ENCODE peak calls at places on chromosomes 11 and 22, in nine cellular contexts. H is T follicular helper cell, N is posterior vena cava, J is cardiac muscle cell, K is neuronal stem cell, S is NCI-H1417, G is T-helper 2 cell, U is left ventricle myocardium inferior, Y is astrocyte of the spinal cord. R is an unnamed sample.

GRCh38 chr11:77181799-77182541 is 53.9 kb downstream of the MYO7A start:
- DNase-seq in H (no peak), N (no peak), J (no peak), K (no peak), S (no peak), G (no peak), U (no peak), Y (no peak), R (no peak)

GRCh38 chr11:76510060-76511047 is 65.5 kb downstream of the EMSY start:
- DNase-seq in H (no peak), N (no peak), J (peak), K (no peak), S (no peak), G (no peak), U (no peak), Y (peak), R (no peak)

GRCh38 chr22:45103756-45104155 is 60.0 kb upstream of the NUP50 start:
- DNase-seq in H (no peak), N (peak), J (no peak), K (no peak), S (no peak), G (no peak), U (no peak), Y (no peak), R (no peak)

GRCh38 chr11:116162086-116162485 is 610.7 kb downstream of the BUD13 start:
- DNase-seq in H (no peak), N (no peak), J (no peak), K (no peak), S (no peak), G (no peak), U (no peak), Y (no peak), R (no peak)

GRCh38 chr11:73379189-73379880 is 3.1 kb downstream of the RELT start:
- DNase-seq in H (no peak), N (no peak), J (no peak), K (no peak), S (no peak), G (no peak), U (no peak), Y (no peak), R (no peak)

GRCh38 chr11:27495710-27496300 is 10.8 kb downstream of the LIN7C start:
- DNase-seq in H (no peak), N (no peak), J (no peak), K (no peak), S (no peak), G (no peak), U (no peak), Y (no peak), R (no peak)

GRCh38 chr11:15657264-15657663 is 542.5 kb downstream of the INSC start:
- DNase-seq in H (no peak), N (no peak), J (no peak), K (no peak), S (no peak), G (no peak), U (no peak), Y (no peak), R (no peak)

GRCh38 chr11:5611627-5612026 is 13.2 kb upstream of the TRIM34 start:
- DNase-seq in H (no peak), N (no peak), J (no peak), K (no peak), S (no peak), G (no peak), U (no peak), Y (no peak), R (no peak)

GRCh38 chr11:47324520-47324919 is 28.0 kb downstream of the MYBPC3 start:
- DNase-seq in H (no peak), N (peak), J (no peak), K (no peak), S (no peak), G (no peak), U (no peak), Y (no peak), R (peak)

GRCh38 chr11:74681686-74682651 is 49.3 kb downstream of the CHRDL2 start:
- DNase-seq in H (no peak), N (peak), J (no peak), K (no peak), S (peak), G (no peak), U (peak), Y (no peak), R (no peak)

GRCh38 chr22:46734830-46735453 is 3.1 kb downstream of the CERK start:
- DNase-seq in H (peak), N (peak), J (no peak), K (no peak), S (peak), G (no peak), U (no peak), Y (no peak), R (no peak)

GRCh38 chr11:121452609-121453150 is at the start of gene SORL1-AS1:
- DNase-seq in H (peak), N (no peak), J (no peak), K (no peak), S (peak), G (peak), U (no peak), Y (no peak), R (peak)

GRCh38 chr22:46481386-46481785 is 56.0 kb downstream of the CELSR1 start:
- DNase-seq in H (no peak), N (no peak), J (no peak), K (no peak), S (no peak), G (no peak), U (no peak), Y (no peak), R (peak)

GRCh38 chr22:45688606-45689080 is 17.0 kb downstream of the ATXN10 start:
- DNase-seq in H (no peak), N (no peak), J (peak), K (no peak), S (no peak), G (no peak), U (no peak), Y (peak), R (no peak)

GRCh38 chr11:119892311-119892808 is 163.4 kb upstream of the NECTIN1 start:
- DNase-seq in H (no peak), N (peak), J (no peak), K (no peak), S (no peak), G (no peak), U (peak), Y (no peak), R (no peak)

GRCh38 chr11:89498845-89499448 is 7.8 kb upstream of the NOX4 start:
- DNase-seq in H (no peak), N (no peak), J (no peak), K (no peak), S (no peak), G (no peak), U (no peak), Y (no peak), R (no peak)

GRCh38 chr11:26377619-26378018 is 45.7 kb downstream of the ANO3 start:
- DNase-seq in H (no peak), N (no peak), J (no peak), K (no peak), S (no peak), G (no peak), U (no peak), Y (no peak), R (no peak)

GRCh38 chr11:132054822-132055221 is 684.4 kb downstream of the NTM start:
- DNase-seq in H (no peak), N (no peak), J (peak), K (no peak), S (no peak), G (no peak), U (no peak), Y (peak), R (no peak)

GRCh38 chr11:70026726-70027125 is 51.4 kb upstream of the ANO1 start:
- DNase-seq in H (no peak), N (no peak), J (no peak), K (no peak), S (no peak), G (no peak), U (no peak), Y (no peak), R (no peak)

GRCh38 chr11:1747753-1748466 is 2.5 kb downstream of the IFITM10 start:
- DNase-seq in H (no peak), N (peak), J (no peak), K (no peak), S (peak), G (no peak), U (peak), Y (no peak), R (no peak)

GRCh38 chr22:35997438-35997837 is 31.2 kb downstream of the RBFOX2 start:
- DNase-seq in H (no peak), N (no peak), J (peak), K (no peak), S (no peak), G (no peak), U (no peak), Y (peak), R (no peak)

GRCh38 chr22:39374801-39375200 is 24.8 kb upstream of the TAB1 start:
- DNase-seq in H (no peak), N (no peak), J (no peak), K (no peak), S (no peak), G (no peak), U (no peak), Y (no peak), R (no peak)

GRCh38 chr11:30984442-30984816 is 385.1 kb downstream of the DCDC1 start:
- DNase-seq in H (no peak), N (no peak), J (peak), K (no peak), S (no peak), G (no peak), U (no peak), Y (peak), R (peak)

GRCh38 chr11:29432719-29433325 is 584.0 kb downstream of the KCNA4 start:
- DNase-seq in H (no peak), N (no peak), J (peak), K (no peak), S (peak), G (no peak), U (no peak), Y (peak), R (peak)

GRCh38 chr11:84273541-84273940 is 987.4 kb upstream of the CCDC90B start:
- DNase-seq in H (no peak), N (no peak), J (no peak), K (no peak), S (no peak), G (no peak), U (no peak), Y (no peak), R (no peak)

GRCh38 chr11:118610773-118611432 is 3.5 kb downstream of the PHLDB1 start:
- DNase-seq in H (peak), N (peak), J (peak), K (no peak), S (no peak), G (peak), U (peak), Y (peak), R (no peak)

GRCh38 chr11:45022294-45023064 is 71.8 kb upstream of the TP53I11 start:
- DNase-seq in H (no peak), N (peak), J (peak), K (no peak), S (no peak), G (no peak), U (no peak), Y (no peak), R (no peak)

GRCh38 chr11:33344611-33345010 is 87.4 kb downstream of the HIPK3 start:
- DNase-seq in H (no peak), N (no peak), J (peak), K (no peak), S (no peak), G (no peak), U (no peak), Y (peak), R (peak)

GRCh38 chr11:60867871-60868681 is 734 bp downstream of the ZP1 start:
- DNase-seq in H (no peak), N (peak), J (no peak), K (no peak), S (no peak), G (no peak), U (no peak), Y (no peak), R (no peak)

GRCh38 chr22:24926849-24927579 is 19.5 kb downstream of the LHFPL7 start:
- DNase-seq in H (no peak), N (no peak), J (peak), K (no peak), S (no peak), G (no peak), U (no peak), Y (peak), R (no peak)

GRCh38 chr11:17547051-17547577 is at the start of gene OTOG:
- DNase-seq in H (no peak), N (no peak), J (peak), K (peak), S (peak), G (no peak), U (no peak), Y (no peak), R (peak)

GRCh38 chr22:45548991-45549736 is 46.5 kb downstream of the FBLN1 start:
- DNase-seq in H (no peak), N (no peak), J (peak), K (no peak), S (no peak), G (no peak), U (peak), Y (peak), R (no peak)

GRCh38 chr22:33909075-33909458 is 11.2 kb downstream of the LARGE1 start:
- DNase-seq in H (no peak), N (no peak), J (peak), K (no peak), S (no peak), G (no peak), U (no peak), Y (peak), R (no peak)

GRCh38 chr11:28566643-28567042 is 458.5 kb downstream of the METTL15 start:
- DNase-seq in H (no peak), N (peak), J (peak), K (peak), S (no peak), G (no peak), U (peak), Y (peak), R (no peak)

GRCh38 chr11:93740802-93741093 is 547 bp downstream of the TAF1D start:
- DNase-seq in H (peak), N (peak), J (peak), K (peak), S (peak), G (peak), U (peak), Y (peak), R (peak)

GRCh38 chr11:116413861-116414260 is 358.9 kb downstream of the BUD13 start:
- DNase-seq in H (no peak), N (no peak), J (no peak), K (no peak), S (peak), G (no peak), U (no peak), Y (no peak), R (peak)

GRCh38 chr22:44380716-44381500 is 68.2 kb upstream of the SHISAL1 start:
- DNase-seq in H (no peak), N (peak), J (no peak), K (no peak), S (peak), G (no peak), U (no peak), Y (no peak), R (no peak)

GRCh38 chr11:76610371-76610770 is 60.2 kb downstream of the LRRC32 start:
- DNase-seq in H (no peak), N (no peak), J (no peak), K (no peak), S (no peak), G (no peak), U (no peak), Y (no peak), R (no peak)

R was measured in NCI-H2171 treated with DMSO at 0.1 percent for 48 hours.